ENCODE peak calls at places on chromosome 1, in four cellular contexts. K, U, X and C are unnamed samples.

GRCh38 chr1:59055908-59056719 is 240.8 kb upstream of the FGGY start:
- DNase-seq in U (no peak), X (no peak), K (peak; percentile 24), C (no peak)

GRCh38 chr1:63921357-63921756 is 147.5 kb downstream of the ROR1 start:
- DNase-seq in X (no peak), K (no peak), U (no peak), C (no peak)

GRCh38 chr1:61839702-61840101 is 97.4 kb downstream of the PATJ start:
- DNase-seq in X (no peak), K (no peak), U (no peak), C (no peak)

GRCh38 chr1:1347663-1348419 is 1.4 kb downstream of the DVL1 start:
- DNase-seq in X (peak; percentile 72), K (peak; percentile 80), U (peak; percentile 78), C (peak; percentile 55)

GRCh38 chr1:160567858-160568682 is 11.2 kb downstream of the CD84 start:
- DNase-seq in K (peak; percentile 51), X (no peak), U (no peak), C (no peak)

GRCh38 chr1:36257375-36257767 is 33.1 kb downstream of the THRAP3 start:
- DNase-seq in K (peak; percentile 40), X (peak; percentile 27), U (no peak), C (no peak)

GRCh38 chr1:236045771-236046170 is 19.1 kb downstream of the NID1 start:
- DNase-seq in U (no peak), X (no peak), K (no peak), C (no peak)

GRCh38 chr1:78340006-78340405 is 150.8 kb upstream of the PTGFR start:
- DNase-seq in X (no peak), K (no peak), U (no peak), C (no peak)

GRCh38 chr1:37558411-37558810 is 1.7 kb downstream of the DNALI1 start:
- DNase-seq in K (no peak), U (no peak), X (no peak), C (no peak)

GRCh38 chr1:168476588-168477379 is 67.0 kb downstream of the XCL2 start:
- DNase-seq in K (no peak), X (peak; percentile 91), U (no peak), C (no peak)

GRCh38 chr1:13487143-13487868 is 26.5 kb downstream of the LRRC38 start:
- DNase-seq in U (no peak), K (peak; percentile 23), X (no peak), C (no peak)

GRCh38 chr1:9153152-9153551 is 24.2 kb upstream of the GPR157 start:
- DNase-seq in K (no peak), U (no peak), X (no peak), C (no peak)

GRCh38 chr1:166840309-166841302 is 1.3 kb downstream of the POGK start:
- DNase-seq in X (no peak), U (no peak), K (peak; percentile 64), C (no peak)

GRCh38 chr1:167666416-167666815 is 36.4 kb downstream of the RCSD1 start:
- DNase-seq in U (no peak), K (no peak), X (no peak), C (no peak)

GRCh38 chr1:22861764-22862440 is 110.8 kb downstream of the LACTBL1 start:
- DNase-seq in K (peak; percentile 76), U (peak; percentile 78), X (no peak), C (peak; percentile 46)

GRCh38 chr1:114561333-114561732 is 20.1 kb downstream of the BCAS2 start:
- DNase-seq in X (no peak), U (no peak), K (no peak), C (no peak)

GRCh38 chr1:29698033-29698432 is 461.7 kb downstream of the PTPRU start:
- DNase-seq in X (peak; percentile 10), U (peak; percentile 77), K (peak; percentile 73), C (peak; percentile 36)

GRCh38 chr1:9687876-9688582 is 36.5 kb downstream of the PIK3CD start:
- DNase-seq in U (peak; percentile 75), K (peak; percentile 40), X (no peak), C (no peak)

GRCh38 chr1:2554621-2555387 is 1.4 kb upstream of the TNFRSF14 start:
- DNase-seq in K (peak; percentile 54), X (no peak), U (no peak), C (no peak)

GRCh38 chr1:228345201-228345930 is 61.3 kb downstream of the TRIM11 start:
- DNase-seq in K (no peak), U (peak; percentile 35), X (no peak), C (no peak)

GRCh38 chr1:11692899-11693590 is 1.5 kb downstream of the DRAXIN start:
- DNase-seq in U (no peak), X (no peak), K (peak; percentile 63), C (no peak)

GRCh38 chr1:159211331-159212136 is 6.9 kb downstream of the ACKR1 start:
- DNase-seq in K (peak; percentile 49), X (peak; percentile 11), U (peak; percentile 89), C (no peak)

GRCh38 chr1:234827181-234827580 is 217.2 kb upstream of the IRF2BP2 start:
- DNase-seq in K (no peak), U (no peak), X (no peak), C (no peak)

GRCh38 chr1:31744165-31744888 is 19.8 kb downstream of the ADGRB2 start:
- DNase-seq in X (no peak), K (no peak), U (no peak), C (no peak)

GRCh38 chr1:19003371-19004290 is 47.2 kb upstream of the IFFO2 start:
- DNase-seq in U (peak; percentile 11), K (peak; percentile 71), X (no peak), C (no peak)

GRCh38 chr1:29802181-29803068 is 566.1 kb downstream of the PTPRU start:
- DNase-seq in U (peak; percentile 41), X (no peak), K (no peak), C (no peak)

GRCh38 chr1:208182880-208183279 is 61.3 kb downstream of the PLXNA2 start:
- DNase-seq in K (peak; percentile 55), U (no peak), X (no peak), C (no peak)

GRCh38 chr1:156583821-156584622 is 4.5 kb downstream of the TTC24 start:
- DNase-seq in U (peak; percentile 88), X (peak; percentile 40), K (peak; percentile 77), C (peak; percentile 85)

GRCh38 chr1:156582388-156583022 is 3.0 kb downstream of the TTC24 start:
- DNase-seq in U (no peak), K (no peak), X (no peak), C (no peak)

GRCh38 chr1:156579472-156579871 is at the start of gene TTC24:
- DNase-seq in X (no peak), K (no peak), U (no peak), C (no peak)

GRCh38 chr1:156584813-156585212 is 5.3 kb downstream of the TTC24 start:
- DNase-seq in U (peak; percentile 81), K (peak; percentile 63), X (peak; percentile 28), C (no peak)

DNA sequence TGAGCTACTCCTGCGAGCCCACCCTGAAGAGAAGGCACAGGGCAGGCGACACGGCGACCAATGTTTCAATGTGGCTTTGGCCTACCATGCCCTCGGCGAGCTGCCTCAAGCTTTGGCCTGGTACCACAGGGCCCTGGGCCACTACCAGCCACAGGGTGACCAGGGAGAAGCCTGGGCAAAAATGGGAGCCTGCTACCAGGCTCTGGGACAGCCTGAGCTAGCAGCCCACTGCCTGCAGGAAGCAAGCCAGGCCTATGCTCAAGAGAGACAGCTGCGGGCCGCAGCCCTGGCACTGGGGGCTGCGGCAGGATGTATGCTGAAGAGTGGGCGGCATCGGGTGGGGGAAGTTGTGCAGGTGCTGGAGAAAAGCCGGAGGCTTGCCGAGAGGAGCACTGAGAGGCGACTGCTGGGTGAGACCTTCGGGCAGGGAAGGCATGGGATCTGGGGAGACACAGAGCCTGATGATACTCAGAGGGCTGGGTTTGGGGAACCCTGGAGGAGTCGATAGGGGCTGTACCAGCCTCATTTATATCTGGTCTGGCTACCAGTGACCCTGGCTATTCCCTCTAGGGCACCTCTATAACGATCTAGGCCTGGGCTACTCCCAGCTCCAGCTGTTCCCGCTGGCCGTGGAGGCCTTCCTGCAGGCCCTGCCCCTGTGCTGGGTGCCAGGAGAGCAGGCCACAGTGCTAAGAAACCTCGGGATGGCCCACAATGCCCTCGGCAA is 2.3 kb downstream of the TTC24 start:
- DNase-seq in U (no peak), K (no peak), X (no peak), C (no peak)
- TF ChIP-seq PHF8 in U (no peak), K (no peak), X (peak; percentile 44), C (no peak)

GRCh38 chr1:41483960-41484844 is at the start of gene EDN2:
- DNase-seq in U (no peak), X (no peak), K (no peak), C (peak; percentile 52)

GRCh38 chr1:41481109-41481775 is 3.2 kb downstream of the EDN2 start:
- DNase-seq in X (no peak), U (no peak), K (no peak), C (no peak)

GRCh38 chr1:41482906-41483895 is 1.3 kb downstream of the EDN2 start:
- DNase-seq in X (no peak), U (no peak), K (no peak), C (no peak)

GRCh38 chr1:41480204-41481108 is 4.0 kb downstream of the EDN2 start:
- DNase-seq in U (no peak), K (no peak), X (no peak), C (no peak)

GRCh38 chr1:41482001-41482765 is 2.3 kb downstream of the EDN2 start:
- DNase-seq in X (no peak), K (no peak), U (no peak), C (no peak)
- TF ChIP-seq PHF8 in X (no peak), K (no peak), U (no peak), C (no peak)

DNA sequence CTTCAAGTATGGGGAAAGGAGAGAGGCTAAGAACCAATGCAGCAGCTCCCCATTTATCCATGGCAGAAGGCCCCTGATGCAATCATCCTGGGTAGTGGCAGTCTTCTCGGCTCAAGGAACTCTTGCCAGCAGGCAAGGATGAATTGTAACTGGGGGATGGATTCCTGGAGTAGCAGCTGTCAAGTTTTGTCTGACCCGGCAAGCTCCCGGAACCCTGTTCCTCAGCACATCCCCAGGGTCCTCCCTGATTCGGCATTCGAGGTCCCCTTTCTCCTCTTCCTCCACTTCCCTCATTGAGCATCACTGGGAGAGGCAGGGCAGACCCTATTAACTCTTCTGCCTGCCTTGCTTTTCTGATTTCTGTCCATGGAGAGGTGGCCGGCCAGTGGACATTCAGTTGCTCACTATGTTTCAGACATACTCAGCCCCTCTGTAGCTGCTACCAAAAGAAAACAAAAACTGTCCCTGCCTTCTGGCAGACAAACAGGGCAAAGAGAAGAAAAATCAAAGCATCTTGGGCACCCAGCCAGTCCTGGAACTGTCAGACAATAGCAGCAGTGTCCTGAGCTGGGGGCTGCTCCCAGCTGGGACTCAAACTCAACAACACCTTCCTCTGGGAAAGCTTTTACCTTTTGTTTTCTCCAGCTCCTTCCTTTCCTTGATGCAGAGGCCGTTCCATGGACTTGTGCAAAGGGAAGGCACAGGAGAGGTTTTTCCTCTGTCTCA is 5.6 kb upstream of the PTCH2 start:
- DNase-seq in X (no peak), K (no peak), U (no peak), C (no peak)
- TF ChIP-seq PHF8 in X (no peak), K (no peak), U (no peak), C (no peak)

GRCh38 chr1:38559180-38559874 is 300.2 kb downstream of the RRAGC start:
- DNase-seq in U (no peak), X (no peak), K (no peak), C (no peak)
- TF ChIP-seq PHF8 in U (no peak), X (no peak), K (no peak), C (no peak)